ENCODE peak calls at places on chromosomes 6 and 20, in six cellular contexts. U, J, E, L, G and R are unnamed samples.

GRCh38 chr20:14829897-14830296 is 492.5 kb upstream of the FLRT3 start:
- DNase-seq in U (no peak), J (no peak), E (no peak), L (no peak), G (no peak), R (no peak)

GRCh38 chr6:160198577-160199211 is 59.9 kb downstream of the SLC22A2 start:
- DNase-seq in U (peak; percentile 14), J (no peak), E (no peak), L (no peak), G (no peak), R (no peak)

GRCh38 chr20:49690899-49691620 is 22.6 kb downstream of the B4GALT5 start:
- DNase-seq in U (peak; percentile 96), J (no peak), E (no peak), L (no peak), G (no peak), R (peak; percentile 89)

GRCh38 chr6:157531169-157531985 is 150.4 kb downstream of the ZDHHC14 start:
- DNase-seq in U (peak; percentile 100), J (peak; percentile 55), E (no peak), L (no peak), G (no peak), R (peak; percentile 77)

GRCh38 chr20:64049060-64049886 is at the start of gene SOX18:
- DNase-seq in U (no peak), J (peak; percentile 58), E (no peak), L (no peak), G (peak; percentile 82), R (peak; percentile 48)

GRCh38 chr6:92893741-92894140 is 525.6 kb downstream of the EPHA7 start:
- DNase-seq in U (no peak), J (no peak), E (no peak), L (no peak), G (no peak), R (no peak)

GRCh38 chr6:39493717-39494116 is 171.2 kb upstream of the KCNK16 start:
- DNase-seq in U (no peak), J (no peak), E (no peak), L (no peak), G (no peak), R (no peak)

GRCh38 chr20:54255157-54255556 is 47.3 kb downstream of the PFDN4 start:
- DNase-seq in U (no peak), J (no peak), E (no peak), L (no peak), G (no peak), R (no peak)

GRCh38 chr6:106356382-106356781 is 4.1 kb upstream of the CRYBG1 start:
- DNase-seq in U (no peak), J (no peak), E (no peak), L (no peak), G (no peak), R (no peak)

GRCh38 chr20:32231847-32232246 is 24.2 kb downstream of the POFUT1 start:
- DNase-seq in U (no peak), J (no peak), E (no peak), L (no peak), G (no peak), R (peak; percentile 24)

GRCh38 chr6:31125586-31126363 is 5.5 kb upstream of the CDSN start:
- DNase-seq in U (no peak), J (no peak), E (peak; percentile 31), L (no peak), G (no peak), R (no peak)

GRCh38 chr20:57263767-57264150 is 2.7 kb downstream of the BMP7 start:
- DNase-seq in U (no peak), J (no peak), E (no peak), L (no peak), G (no peak), R (no peak)

GRCh38 chr6:17629824-17630510 is 29.9 kb downstream of the FAM8A1 start:
- DNase-seq in U (no peak), J (no peak), E (no peak), L (no peak), G (no peak), R (no peak)

GRCh38 chr6:70714716-70715257 is 47.1 kb downstream of the SMAP1 start:
- DNase-seq in U (no peak), J (no peak), E (no peak), L (no peak), G (no peak), R (no peak)

GRCh38 chr6:119891638-119892037 is 542.1 kb upstream of the MAN1A1 start:
- DNase-seq in U (no peak), J (no peak), E (no peak), L (no peak), G (no peak), R (no peak)

GRCh38 chr6:119894801-119895200 is 545.2 kb upstream of the MAN1A1 start:
- DNase-seq in U (no peak), J (no peak), E (no peak), L (no peak), G (no peak), R (no peak)

GRCh38 chr6:119887671-119888070 is 538.1 kb upstream of the MAN1A1 start:
- DNase-seq in U (no peak), J (no peak), E (no peak), L (no peak), G (no peak), R (no peak)

GRCh38 chr6:119890470-119890869 is 540.9 kb upstream of the MAN1A1 start:
- DNase-seq in U (no peak), J (no peak), E (no peak), L (no peak), G (no peak), R (no peak)

DNA sequence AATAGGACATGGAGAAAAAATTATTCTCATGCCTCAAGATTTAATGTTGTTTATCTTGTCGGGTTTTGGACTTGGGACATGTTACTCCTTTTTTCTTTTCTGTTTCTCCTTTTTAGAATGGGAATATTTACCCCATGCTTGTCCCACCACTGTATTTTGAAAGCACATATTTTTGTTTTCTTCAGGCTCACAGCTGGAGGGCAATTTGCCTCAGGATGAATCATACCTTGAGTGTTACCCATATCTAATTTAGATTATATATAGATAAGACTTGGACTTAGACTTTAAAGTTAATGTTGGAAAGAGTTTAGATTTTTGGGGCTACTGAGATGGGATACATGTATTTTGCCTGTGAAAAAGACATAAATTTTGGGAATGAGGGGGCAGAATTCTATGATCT is 541.6 kb upstream of the MAN1A1 start:
- DNase-seq in U (no peak), J (no peak), E (no peak), L (no peak), G (no peak), R (no peak)
- TF ChIP-seq JUN in U (no peak), J (no peak), E (no peak), L (no peak), G (no peak), R (no peak)

GRCh38 chr6:33813960-33814662 is 10.3 kb upstream of the MLN start:
- DNase-seq in U (no peak), J (no peak), E (no peak), L (no peak), G (no peak), R (no peak)

GRCh38 chr6:33817520-33817919 is 13.7 kb upstream of the MLN start:
- DNase-seq in U (no peak), J (no peak), E (no peak), L (no peak), G (no peak), R (no peak)

GRCh38 chr6:33814663-33814985 is 10.8 kb upstream of the MLN start:
- DNase-seq in U (no peak), J (no peak), E (no peak), L (no peak), G (no peak), R (no peak)

GRCh38 chr6:33816911-33817310 is 13.1 kb upstream of the MLN start:
- DNase-seq in U (no peak), J (no peak), E (no peak), L (no peak), G (no peak), R (no peak)

DNA sequence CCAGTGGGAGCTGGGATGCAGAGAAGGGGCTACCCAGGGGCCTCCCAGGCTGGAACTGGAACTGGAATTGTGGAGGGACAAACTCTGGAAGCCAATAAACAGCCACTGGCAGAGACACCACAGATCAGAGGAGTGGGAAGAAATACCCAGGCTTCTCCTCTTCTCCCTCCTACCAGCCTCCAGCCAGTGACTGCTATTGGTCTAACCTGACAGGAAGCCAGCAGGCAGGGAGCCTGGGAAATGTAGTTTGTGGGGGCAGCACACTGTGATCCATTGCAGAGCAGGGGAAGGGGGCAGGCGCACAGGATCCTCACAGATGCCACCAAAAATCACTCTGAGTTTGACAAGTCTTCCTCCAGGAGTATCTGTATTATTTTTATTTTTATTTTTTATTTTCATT is 12.1 kb upstream of the MLN start:
- DNase-seq in U (no peak), J (peak; percentile 73), E (peak; percentile 39), L (no peak), G (peak; percentile 50), R (peak; percentile 24)
- TF ChIP-seq JUN in U (no peak), J (no peak), E (no peak), L (no peak), G (no peak), R (no peak)

DNA sequence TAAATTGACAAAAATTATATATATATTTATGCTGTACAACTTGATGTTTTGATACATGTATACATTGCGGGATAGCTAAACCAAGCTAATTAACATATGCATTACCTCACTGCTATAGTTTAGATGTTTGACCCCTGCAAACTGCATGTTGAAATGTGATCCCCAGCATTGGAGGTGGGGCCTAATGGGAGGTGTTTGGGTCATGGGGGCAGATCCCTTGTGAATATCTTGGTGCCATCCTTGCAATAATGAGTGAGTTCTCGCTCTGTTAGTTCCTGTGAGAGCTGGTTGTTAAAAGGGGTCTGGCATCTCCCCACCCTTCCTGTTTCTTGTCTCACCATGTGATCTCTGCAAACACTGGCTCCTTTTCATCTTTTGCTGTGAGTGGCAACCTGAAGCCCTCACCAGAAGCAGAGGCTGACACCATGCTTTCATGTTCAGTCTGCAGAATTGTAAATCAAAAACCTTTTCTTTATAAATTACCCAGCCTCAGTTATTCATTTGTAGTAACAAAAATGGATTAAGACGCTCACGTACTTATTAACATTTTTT is 111.8 kb downstream of the MCHR2 start:
- DNase-seq in U (no peak), J (no peak), E (no peak), L (no peak), G (no peak), R (no peak)
- TF ChIP-seq JUN in U (no peak), J (no peak), E (no peak), L (no peak), G (no peak), R (no peak)

DNA sequence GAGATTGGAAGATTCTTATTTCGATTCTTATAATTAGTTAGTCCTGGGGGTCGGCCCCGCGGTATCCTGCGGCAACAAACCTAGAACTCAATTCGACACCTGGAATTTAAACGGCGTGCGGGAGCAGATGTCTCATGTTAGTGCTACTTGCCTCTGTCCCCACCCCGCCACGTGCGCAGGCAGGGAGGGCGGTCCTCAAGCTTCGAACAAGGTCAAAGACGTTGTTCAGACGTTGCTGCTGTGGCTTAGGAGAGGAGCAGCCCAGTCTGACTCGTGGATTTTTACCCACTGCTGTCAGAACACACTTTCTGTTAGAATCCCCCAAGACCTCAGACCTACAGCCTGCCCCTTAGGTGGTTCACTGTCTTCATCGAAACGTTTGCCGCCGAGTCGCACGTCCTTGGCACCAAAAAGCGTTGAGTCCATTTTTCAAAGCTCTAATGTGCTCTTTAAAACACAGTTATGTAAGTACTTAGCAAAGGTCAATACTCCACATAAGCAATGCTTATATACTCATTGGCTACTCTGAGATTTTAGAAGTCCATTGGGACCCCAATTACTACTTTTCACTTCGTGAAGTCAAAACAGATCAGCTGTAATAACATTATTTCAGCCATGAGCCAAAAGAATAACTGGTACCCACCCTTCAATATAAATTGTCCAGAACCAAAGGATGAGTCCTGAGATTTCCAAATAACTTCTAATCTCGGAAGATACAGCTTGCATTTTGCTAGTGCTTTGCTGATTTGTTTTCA is 2.7 kb upstream of the C6orf62 start:
- DNase-seq in U (no peak), J (no peak), E (peak; percentile 61), L (no peak), G (no peak), R (no peak)
- TF ChIP-seq JUN in U (no peak), J (no peak), E (peak; percentile 54), L (no peak), G (peak; percentile 98), R (no peak)

GRCh38 chr6:164039954-164040375 is 625.4 kb downstream of the QKI start:
- DNase-seq in U (no peak), J (no peak), E (no peak), L (no peak), G (peak; percentile 98), R (peak; percentile 58)
- TF ChIP-seq JUN in U (no peak), J (no peak), E (no peak), L (no peak), G (no peak), R (no peak)